ENCODE peak calls at places on chromosome 22, in four cellular contexts. X, L, C and O are unnamed samples.

GRCh38 chr22:21837184-21837979 is 30.1 kb downstream of the MAPK1 start:
- DNase-seq in X (peak), L (no peak), C (no peak), O (no peak)

GRCh38 chr22:21865041-21865440 is 2.4 kb downstream of the MAPK1 start:
- DNase-seq in X (peak), L (no peak), C (no peak), O (no peak)

GRCh38 chr22:45212306-45212709 is 28.4 kb downstream of the KIAA0930 start:
- DNase-seq in X (peak), L (no peak), C (no peak), O (no peak)

GRCh38 chr22:38921801-38922200 is 35.6 kb upstream of the APOBEC3A start:
- DNase-seq in X (no peak), L (no peak), C (no peak), O (no peak)

GRCh38 chr22:43007519-43008102 is 7.3 kb downstream of the PACSIN2 start:
- DNase-seq in X (peak), L (no peak), C (no peak), O (no peak)

GRCh38 chr22:41555325-41555724 is 5.5 kb upstream of the CSDC2 start:
- DNase-seq in X (no peak), L (no peak), C (no peak), O (no peak)

GRCh38 chr22:44091021-44091721 is 67.1 kb downstream of the PARVB start:
- DNase-seq in X (no peak), L (no peak), C (no peak), O (no peak)

GRCh38 chr22:48754611-48755331 is 1072.9 kb downstream of the BRD1 start:
- DNase-seq in X (no peak), L (no peak), C (no peak), O (no peak)

GRCh38 chr22:25563757-25564319 is 637 bp upstream of the GRK3 start:
- DNase-seq in X (no peak), L (no peak), C (no peak), O (no peak)

GRCh38 chr22:44710474-44711235 is 8.7 kb downstream of the PRR5 start:
- DNase-seq in X (no peak), L (no peak), C (peak), O (peak)

GRCh38 chr22:30541979-30542810 is 4.3 kb downstream of the SEC14L6 start:
- DNase-seq in X (no peak), L (no peak), C (no peak), O (no peak)

GRCh38 chr22:29216873-29217666 is 11.4 kb downstream of the EMID1 start:
- DNase-seq in X (no peak), L (no peak), C (no peak), O (no peak)

GRCh38 chr22:35218079-35218478 is 39.2 kb upstream of the HMGXB4 start:
- DNase-seq in X (no peak), L (no peak), C (no peak), O (no peak)

GRCh38 chr22:21951931-21952465 is 650 bp downstream of the PPM1F start:
- DNase-seq in X (no peak), L (no peak), C (no peak), O (no peak)

GRCh38 chr22:46337870-46338269 is 2.4 kb downstream of the TRMU start:
- DNase-seq in X (no peak), L (no peak), C (no peak), O (no peak)

GRCh38 chr22:28710112-28710888 is 30.7 kb upstream of the TTC28 start:
- DNase-seq in X (peak), L (no peak), C (no peak), O (no peak)

GRCh38 chr22:38834991-38835390 is 8.8 kb downstream of the NPTXR start:
- DNase-seq in X (no peak), L (no peak), C (no peak), O (no peak)

GRCh38 chr22:19802001-19802880 is 41.7 kb downstream of the TBX1 start:
- DNase-seq in X (no peak), L (no peak), C (no peak), O (no peak)

GRCh38 chr22:30513462-30513861 is 8.0 kb upstream of the SEC14L4 start:
- DNase-seq in X (no peak), L (no peak), C (no peak), O (no peak)

GRCh38 chr22:23862103-23862502 is 4.4 kb downstream of the SLC2A11 start:
- DNase-seq in X (no peak), L (no peak), C (no peak), O (peak)